ENCODE peak calls at places on chromosomes 7 and 10, in six cellular contexts. One of them, this sample, is unnamed.
A peak's percentile ranks its signal among the peaks of the same experiment; 100 is the strongest.

GRCh38 chr10:111435871-111436270 is 359.0 kb downstream of the ADRA2A start:
- DNase-seq in spleen: no peak
- DNase-seq in ovary: no peak
- DNase-seq in progenitor cell of endocrine pancreas: no peak
- DNase-seq in sigmoid colon: no peak
- DNase-seq in psoas muscle: no peak
- DNase-seq in this sample: no peak

GRCh38 chr7:20595971-20596370 is 19.5 kb upstream of the ABCB5 start:
- DNase-seq in spleen: no peak
- DNase-seq in ovary: no peak
- DNase-seq in progenitor cell of endocrine pancreas: no peak
- DNase-seq in sigmoid colon: no peak
- DNase-seq in psoas muscle: no peak
- DNase-seq in this sample: no peak

GRCh38 chr7:117667456-117667855 is 187.6 kb downstream of the CFTR start:
- DNase-seq in spleen: no peak
- DNase-seq in ovary: no peak
- DNase-seq in progenitor cell of endocrine pancreas: no peak
- DNase-seq in sigmoid colon: no peak
- DNase-seq in psoas muscle: no peak
- DNase-seq in this sample: no peak

GRCh38 chr10:128324058-128324457 is 197.8 kb upstream of the MKI67 start:
- DNase-seq in spleen: no peak
- DNase-seq in ovary: no peak
- DNase-seq in progenitor cell of endocrine pancreas: no peak
- DNase-seq in sigmoid colon: no peak
- DNase-seq in psoas muscle: peak; percentile 84
- DNase-seq in this sample: no peak

GRCh38 chr10:62098278-62099121 is 170.1 kb downstream of the RTKN2 start:
- DNase-seq in spleen: no peak
- DNase-seq in ovary: no peak
- DNase-seq in progenitor cell of endocrine pancreas: no peak
- DNase-seq in sigmoid colon: no peak
- DNase-seq in psoas muscle: no peak
- DNase-seq in this sample: no peak

GRCh38 chr10:104581884-104582603 is 59.0 kb upstream of the SORCS3 start:
- DNase-seq in spleen: no peak
- DNase-seq in ovary: no peak
- DNase-seq in progenitor cell of endocrine pancreas: no peak
- DNase-seq in sigmoid colon: no peak
- DNase-seq in psoas muscle: no peak
- DNase-seq in this sample: no peak

GRCh38 chr10:99540339-99540672 is 7.6 kb downstream of the NKX2-3 start:
- DNase-seq in spleen: no peak
- DNase-seq in ovary: no peak
- DNase-seq in progenitor cell of endocrine pancreas: no peak
- DNase-seq in sigmoid colon: no peak
- DNase-seq in psoas muscle: no peak
- DNase-seq in this sample: no peak

GRCh38 chr10:89954787-89955566 is 253.6 kb downstream of the KIF20B start:
- DNase-seq in spleen: no peak
- DNase-seq in ovary: no peak
- DNase-seq in progenitor cell of endocrine pancreas: no peak
- DNase-seq in sigmoid colon: no peak
- DNase-seq in psoas muscle: no peak
- DNase-seq in this sample: no peak

GRCh38 chr10:113947138-113948011 is 92.9 kb downstream of the NHLRC2 start:
- DNase-seq in spleen: no peak
- DNase-seq in ovary: no peak
- DNase-seq in progenitor cell of endocrine pancreas: no peak
- DNase-seq in sigmoid colon: no peak
- DNase-seq in psoas muscle: no peak
- DNase-seq in this sample: no peak

GRCh38 chr10:97318772-97319651 is at the start of gene FRAT1:
- DNase-seq in spleen: peak; percentile 97
- DNase-seq in ovary: peak; percentile 93
- DNase-seq in progenitor cell of endocrine pancreas: peak; percentile 84
- DNase-seq in sigmoid colon: peak; percentile 94
- DNase-seq in psoas muscle: peak; percentile 94
- DNase-seq in this sample: peak; percentile 82

GRCh38 chr7:124171068-124171467 is 138.2 kb upstream of the TMEM229A start:
- DNase-seq in spleen: no peak
- DNase-seq in ovary: no peak
- DNase-seq in progenitor cell of endocrine pancreas: no peak
- DNase-seq in sigmoid colon: no peak
- DNase-seq in psoas muscle: no peak
- DNase-seq in this sample: no peak
- TF ChIP-seq CTCF in spleen: no peak
- TF ChIP-seq CTCF in ovary: no peak
- TF ChIP-seq CTCF in progenitor cell of endocrine pancreas: peak; percentile 51
- TF ChIP-seq CTCF in sigmoid colon: no peak
- TF ChIP-seq CTCF in psoas muscle: no peak
- TF ChIP-seq CTCF in this sample: peak; percentile 21

GRCh38 chr10:129932996-129933395 is 31.1 kb downstream of the EBF3 start:
- DNase-seq in spleen: peak; percentile 48
- DNase-seq in ovary: no peak
- DNase-seq in progenitor cell of endocrine pancreas: no peak
- DNase-seq in sigmoid colon: peak; percentile 35
- DNase-seq in psoas muscle: peak; percentile 42
- DNase-seq in this sample: no peak

GRCh38 chr10:129927351-129928120 is 36.5 kb downstream of the EBF3 start:
- DNase-seq in spleen: peak; percentile 72
- DNase-seq in ovary: no peak
- DNase-seq in progenitor cell of endocrine pancreas: no peak
- DNase-seq in sigmoid colon: peak; percentile 26
- DNase-seq in psoas muscle: peak; percentile 42
- DNase-seq in this sample: no peak

GRCh38 chr10:129926066-129927055 is 37.7 kb downstream of the EBF3 start:
- DNase-seq in spleen: peak; percentile 63
- DNase-seq in ovary: no peak
- DNase-seq in progenitor cell of endocrine pancreas: no peak
- DNase-seq in sigmoid colon: no peak
- DNase-seq in psoas muscle: peak; percentile 50
- DNase-seq in this sample: no peak

GRCh38 chr10:129932182-129932581 is 31.9 kb downstream of the EBF3 start:
- DNase-seq in spleen: peak; percentile 52
- DNase-seq in ovary: no peak
- DNase-seq in progenitor cell of endocrine pancreas: no peak
- DNase-seq in sigmoid colon: peak; percentile 29
- DNase-seq in psoas muscle: peak; percentile 44
- DNase-seq in this sample: no peak

DNA sequence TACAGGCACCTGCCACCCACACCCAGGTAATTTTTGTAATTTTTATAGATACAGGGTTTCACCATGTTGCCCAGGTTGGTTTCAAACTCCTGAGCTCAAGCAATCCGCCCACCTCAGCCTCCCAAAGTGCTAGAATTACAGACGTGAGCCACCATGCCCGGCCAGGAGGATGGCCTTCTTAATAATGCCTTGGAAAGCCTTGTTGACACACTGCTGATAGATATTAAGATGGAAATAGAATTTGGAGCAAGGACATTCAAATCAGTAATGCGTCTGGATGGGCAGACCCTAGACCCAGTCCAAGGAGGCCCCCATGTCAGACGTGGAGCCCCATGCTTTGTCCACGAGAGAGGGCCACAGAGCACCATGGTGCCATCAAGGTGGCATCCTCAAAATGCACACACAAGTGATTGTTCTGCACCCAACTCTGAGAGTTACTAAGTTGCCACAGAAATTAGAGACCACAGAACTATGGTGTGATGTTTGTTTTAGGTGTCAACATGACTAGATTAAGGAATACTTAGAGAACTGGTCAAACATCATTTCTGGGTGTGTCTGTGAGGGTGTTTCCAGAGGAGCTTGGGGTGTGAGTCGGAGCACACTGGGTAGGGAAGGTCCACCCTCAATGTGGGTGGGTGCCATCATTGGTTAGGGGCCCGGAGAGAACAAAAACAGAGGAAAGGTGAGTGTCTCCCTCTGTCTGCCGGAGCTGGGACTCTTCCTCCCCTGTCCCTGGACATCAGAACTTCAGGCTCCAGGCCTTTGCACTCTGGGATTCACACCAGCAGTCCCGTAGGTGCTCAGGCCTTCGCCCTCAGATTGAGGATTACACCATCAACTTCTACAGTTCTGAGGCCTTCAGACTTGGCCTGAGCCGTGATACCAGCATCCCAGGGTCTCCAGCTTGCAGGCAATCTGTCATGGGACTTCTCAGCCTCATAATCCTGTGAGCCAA is 34.5 kb downstream of the EBF3 start:
- DNase-seq in spleen: peak; percentile 30
- DNase-seq in ovary: no peak
- DNase-seq in progenitor cell of endocrine pancreas: no peak
- DNase-seq in sigmoid colon: peak; percentile 28
- DNase-seq in psoas muscle: peak; percentile 36
- DNase-seq in this sample: no peak
- TF ChIP-seq CTCF in spleen: no peak
- TF ChIP-seq CTCF in ovary: no peak
- TF ChIP-seq CTCF in progenitor cell of endocrine pancreas: no peak
- TF ChIP-seq CTCF in sigmoid colon: no peak
- TF ChIP-seq CTCF in psoas muscle: no peak
- TF ChIP-seq CTCF in this sample: no peak

GRCh38 chr7:111929258-111929657 is 276.9 kb downstream of the DOCK4 start:
- DNase-seq in spleen: no peak
- DNase-seq in ovary: no peak
- DNase-seq in progenitor cell of endocrine pancreas: no peak
- DNase-seq in sigmoid colon: no peak
- DNase-seq in psoas muscle: no peak
- DNase-seq in this sample: no peak
- TF ChIP-seq CTCF in spleen: no peak
- TF ChIP-seq CTCF in ovary: no peak
- TF ChIP-seq CTCF in progenitor cell of endocrine pancreas: no peak
- TF ChIP-seq CTCF in sigmoid colon: no peak
- TF ChIP-seq CTCF in psoas muscle: no peak
- TF ChIP-seq CTCF in this sample: no peak

GRCh38 chr10:102112210-102112817 is 7.9 kb downstream of the LDB1 start:
- DNase-seq in spleen: no peak
- DNase-seq in ovary: no peak
- DNase-seq in progenitor cell of endocrine pancreas: no peak
- DNase-seq in sigmoid colon: no peak
- DNase-seq in psoas muscle: no peak
- DNase-seq in this sample: no peak
- TF ChIP-seq CTCF in spleen: no peak
- TF ChIP-seq CTCF in ovary: no peak
- TF ChIP-seq CTCF in progenitor cell of endocrine pancreas: peak; percentile 41
- TF ChIP-seq CTCF in sigmoid colon: no peak
- TF ChIP-seq CTCF in psoas muscle: no peak
- TF ChIP-seq CTCF in this sample: peak; percentile 10

DNA sequence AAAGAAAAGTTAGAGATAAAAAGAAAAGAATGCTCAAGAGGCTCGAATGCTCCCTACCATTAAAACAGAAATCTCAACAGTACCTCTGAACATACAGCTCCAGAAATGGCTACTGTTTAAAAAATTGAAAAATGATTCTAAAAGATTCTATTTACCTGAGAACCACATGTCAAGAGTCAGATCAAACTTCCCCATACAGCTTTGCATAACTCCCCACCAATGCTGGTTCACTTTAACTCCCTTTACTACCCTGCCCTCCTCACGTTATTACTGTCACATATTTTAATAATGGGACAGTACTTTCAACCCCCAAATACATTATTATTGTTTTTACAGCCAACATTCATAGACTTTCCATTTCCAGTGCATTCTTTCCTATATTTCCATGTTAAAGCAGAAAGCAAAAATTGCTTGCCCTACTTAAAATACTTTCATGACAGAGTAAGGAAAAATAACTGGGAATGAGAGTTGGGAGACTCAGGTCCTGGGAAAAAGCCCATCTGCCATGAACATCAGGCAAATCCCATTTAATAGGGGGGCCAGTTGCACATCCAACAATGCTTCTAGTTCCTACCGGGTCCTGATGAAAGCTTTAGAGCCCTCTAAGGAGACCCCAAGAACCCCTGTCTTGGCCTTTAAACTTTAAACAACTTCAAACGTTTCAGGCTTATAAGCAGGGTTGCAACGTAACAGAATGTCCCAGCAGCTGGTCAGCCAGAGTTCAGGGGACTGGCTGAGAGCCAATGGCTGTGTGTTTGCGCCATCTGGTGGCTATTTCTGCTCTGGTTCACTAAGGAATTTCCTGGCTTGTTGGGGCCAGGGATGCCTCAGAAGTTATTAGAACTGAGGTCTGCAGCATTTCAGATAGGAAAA is 247.4 kb downstream of the ELMO1 start:
- DNase-seq in spleen: peak; percentile 82
- DNase-seq in ovary: peak; percentile 86
- DNase-seq in progenitor cell of endocrine pancreas: peak; percentile 70
- DNase-seq in sigmoid colon: peak; percentile 94
- DNase-seq in psoas muscle: peak; percentile 86
- DNase-seq in this sample: peak; percentile 46
- TF ChIP-seq CTCF in spleen: peak; percentile 43
- TF ChIP-seq CTCF in ovary: peak; percentile 76
- TF ChIP-seq CTCF in progenitor cell of endocrine pancreas: peak; percentile 93
- TF ChIP-seq CTCF in sigmoid colon: peak; percentile 82
- TF ChIP-seq CTCF in psoas muscle: peak; percentile 81
- TF ChIP-seq CTCF in this sample: peak; percentile 86

GRCh38 chr7:153381275-153382119 is 621.9 kb downstream of the ACTR3B start:
- DNase-seq in spleen: no peak
- DNase-seq in ovary: no peak
- DNase-seq in progenitor cell of endocrine pancreas: no peak
- DNase-seq in sigmoid colon: peak; percentile 77
- DNase-seq in psoas muscle: peak; percentile 51
- DNase-seq in this sample: no peak
- TF ChIP-seq CTCF in spleen: peak; percentile 17
- TF ChIP-seq CTCF in ovary: no peak
- TF ChIP-seq CTCF in progenitor cell of endocrine pancreas: no peak
- TF ChIP-seq CTCF in sigmoid colon: peak; percentile 91
- TF ChIP-seq CTCF in psoas muscle: peak; percentile 43
- TF ChIP-seq CTCF in this sample: no peak

GRCh38 chr7:2483495-2483894 is 7.3 kb upstream of the GRIFIN start:
- DNase-seq in spleen: no peak
- DNase-seq in ovary: no peak
- DNase-seq in progenitor cell of endocrine pancreas: no peak
- DNase-seq in sigmoid colon: no peak
- DNase-seq in psoas muscle: no peak
- DNase-seq in this sample: no peak

GRCh38 chr7:2481195-2481594 is 5.0 kb upstream of the GRIFIN start:
- DNase-seq in spleen: no peak
- DNase-seq in ovary: no peak
- DNase-seq in progenitor cell of endocrine pancreas: no peak
- DNase-seq in sigmoid colon: no peak
- DNase-seq in psoas muscle: no peak
- DNase-seq in this sample: no peak

GRCh38 chr7:2480071-2480410 is 3.8 kb upstream of the GRIFIN start:
- DNase-seq in spleen: no peak
- DNase-seq in ovary: no peak
- DNase-seq in progenitor cell of endocrine pancreas: no peak
- DNase-seq in sigmoid colon: no peak
- DNase-seq in psoas muscle: no peak
- DNase-seq in this sample: no peak

GRCh38 chr7:2484868-2485267 is 8.7 kb upstream of the GRIFIN start:
- DNase-seq in spleen: no peak
- DNase-seq in ovary: no peak
- DNase-seq in progenitor cell of endocrine pancreas: no peak
- DNase-seq in sigmoid colon: no peak
- DNase-seq in psoas muscle: no peak
- DNase-seq in this sample: no peak

GRCh38 chr7:2482725-2483451 is 6.7 kb upstream of the GRIFIN start:
- DNase-seq in spleen: no peak
- DNase-seq in ovary: no peak
- DNase-seq in progenitor cell of endocrine pancreas: no peak
- DNase-seq in sigmoid colon: no peak
- DNase-seq in psoas muscle: no peak
- DNase-seq in this sample: no peak
- TF ChIP-seq CTCF in spleen: no peak
- TF ChIP-seq CTCF in ovary: no peak
- TF ChIP-seq CTCF in progenitor cell of endocrine pancreas: no peak
- TF ChIP-seq CTCF in sigmoid colon: no peak
- TF ChIP-seq CTCF in psoas muscle: no peak
- TF ChIP-seq CTCF in this sample: no peak

This sample was measured in AG09319.